ENCODE peak calls at places on chromosomes 13 and 19, in seven cellular contexts. N, M, I, Q, Z, A and F are unnamed samples. For H3K4me1, the result is how much of the 10 kb centered on the place peaks cover.

GRCh38 chr19:49456351-49456750 is 3.3 kb downstream of the ALDH16A1 start:
- DNase-seq in N (no peak), M (no peak), I (peak), Q (no peak), Z (no peak), A (no peak), F (no peak)

GRCh38 chr13:97254809-97255208 is 32.7 kb downstream of the MBNL2 start:
- DNase-seq in N (no peak), M (no peak), I (no peak), Q (no peak), Z (no peak), A (no peak), F (no peak)

GRCh38 chr13:79987761-79988160 is 353.2 kb downstream of the SPRY2 start:
- DNase-seq in N (no peak), M (no peak), I (no peak), Q (no peak), Z (no peak), A (no peak), F (no peak)

GRCh38 chr19:34416021-34416545 is 11.9 kb downstream of the PDCD2L start:
- DNase-seq in N (no peak), M (no peak), I (no peak), Q (no peak), Z (no peak), A (no peak), F (peak)

GRCh38 chr13:111549464-111549863 is 229.0 kb downstream of the TEX29 start:
- DNase-seq in N (no peak), M (no peak), I (no peak), Q (no peak), Z (no peak), A (no peak), F (no peak)

GRCh38 chr13:49649244-49649962 is 21.1 kb downstream of the ARL11 start:
- DNase-seq in N (no peak), M (no peak), I (peak), Q (no peak), Z (no peak), A (no peak), F (no peak)

GRCh38 chr19:8259142-8259921 is 48.8 kb downstream of the CD320 start:
- DNase-seq in N (no peak), M (no peak), I (no peak), Q (no peak), Z (peak), A (no peak), F (no peak)

GRCh38 chr13:78598382-78598781 is 5.0 kb downstream of the POU4F1 start:
- DNase-seq in N (no peak), M (no peak), I (no peak), Q (no peak), Z (no peak), A (no peak), F (no peak)

GRCh38 chr13:49694446-49694845 is 3.2 kb upstream of the EBPL start:
- DNase-seq in N (no peak), M (no peak), I (no peak), Q (no peak), Z (no peak), A (no peak), F (no peak)

GRCh38 chr19:19817357-19817756 is 4.2 kb downstream of the ZNF506 start:
- DNase-seq in N (no peak), M (no peak), I (no peak), Q (no peak), Z (no peak), A (no peak), F (no peak)

GRCh38 chr19:32339988-32340874 is 5.2 kb upstream of the ZNF507 start:
- DNase-seq in N (no peak), M (peak), I (peak), Q (peak), Z (peak), A (no peak), F (peak)

GRCh38 chr19:12723643-12724426 is at the start of gene TNPO2:
- DNase-seq in N (no peak), M (peak), I (peak), Q (peak), Z (peak), A (no peak), F (peak)

GRCh38 chr13:112185466-112185865 is 118.5 kb downstream of the SOX1 start:
- DNase-seq in N (no peak), M (no peak), I (no peak), Q (no peak), Z (no peak), A (no peak), F (no peak)

GRCh38 chr13:110326263-110326904 is 19.3 kb downstream of the COL4A2 start:
- DNase-seq in N (no peak), M (no peak), I (no peak), Q (no peak), Z (no peak), A (no peak), F (peak)

GRCh38 chr13:100300708-100301107 is 211.8 kb downstream of the PCCA start:
- DNase-seq in N (no peak), M (no peak), I (no peak), Q (no peak), Z (no peak), A (no peak), F (no peak)

GRCh38 chr13:96243371-96243770 is 153.5 kb downstream of the HS6ST3 start:
- DNase-seq in N (no peak), M (no peak), I (no peak), Q (no peak), Z (no peak), A (no peak), F (no peak)

GRCh38 chr13:112177459-112177858 is 110.5 kb downstream of the SOX1 start:
- DNase-seq in N (no peak), M (no peak), I (no peak), Q (no peak), Z (no peak), A (no peak), F (no peak)

GRCh38 chr13:57582032-57582431 is 49.5 kb upstream of the PCDH17 start:
- DNase-seq in N (no peak), M (no peak), I (no peak), Q (no peak), Z (no peak), A (no peak), F (no peak)

GRCh38 chr19:29831041-29831548 is 19.3 kb downstream of the CCNE1 start:
- DNase-seq in N (no peak), M (no peak), I (no peak), Q (no peak), Z (no peak), A (peak), F (no peak)

GRCh38 chr13:49603318-49603717 is 18.0 kb upstream of the RCBTB1 start:
- DNase-seq in N (no peak), M (no peak), I (no peak), Q (no peak), Z (no peak), A (no peak), F (no peak)

GRCh38 chr19:16051254-16052025 is 24.9 kb upstream of the TPM4 start:
- DNase-seq in N (no peak), M (peak), I (peak), Q (no peak), Z (no peak), A (no peak), F (no peak)

GRCh38 chr13:111204438-111205177 is 89.5 kb downstream of the ARHGEF7 start:
- DNase-seq in N (no peak), M (no peak), I (peak), Q (no peak), Z (no peak), A (no peak), F (peak)

GRCh38 chr19:1862424-1863307 is 713 bp downstream of the KLF16 start:
- DNase-seq in N (no peak), M (peak), I (no peak), Q (peak), Z (peak), A (peak), F (no peak)

GRCh38 chr19:9161427-9161826 is 17.4 kb upstream of the OR7D2 start:
- DNase-seq in N (no peak), M (no peak), I (no peak), Q (no peak), Z (no peak), A (no peak), F (no peak)

GRCh38 chr13:73717632-73718031 is 416.6 kb downstream of the KLF12 start:
- DNase-seq in N (no peak), M (no peak), I (peak), Q (no peak), Z (no peak), A (no peak), F (no peak)

DNA sequence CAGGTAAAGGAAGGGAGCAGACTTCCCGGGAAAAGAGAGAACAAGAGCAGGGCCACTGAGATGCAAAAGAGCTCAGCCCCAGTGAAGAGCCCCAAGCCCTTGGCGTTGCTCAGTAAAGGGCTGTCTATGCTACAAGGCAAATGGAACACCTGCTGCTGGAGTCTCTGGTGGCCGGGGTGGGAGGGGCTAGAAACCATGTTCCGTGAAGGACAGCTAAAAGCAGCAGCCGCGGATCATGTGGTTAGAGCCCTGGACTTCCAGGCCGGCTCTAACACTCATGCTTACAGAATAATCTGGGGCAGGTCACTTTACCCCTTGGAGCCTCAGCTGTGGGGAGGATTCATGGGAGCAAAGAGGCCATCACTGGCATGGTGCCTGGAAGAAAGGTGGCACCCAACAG is 17.8 kb downstream of the POU2F2 start:
- DNase-seq in N (no peak), M (peak), I (no peak), Q (peak), Z (no peak), A (no peak), F (no peak)
- H3K4me1 ChIP-seq in N (under half), M (half or more), I (under half), Q (under half), Z (under half), A (under half), F (under half)

GRCh38 chr19:58328999-58329398 is 2.2 kb downstream of the ZSCAN22 start:
- DNase-seq in N (no peak), M (peak), I (no peak), Q (no peak), Z (no peak), A (no peak), F (no peak)
- TF ChIP-seq CTCF in N (no peak), M (peak), I (no peak), Q (no peak), Z (no peak), A (no peak), F (no peak)

GRCh38 chr13:33205804-33206221 is 79.7 kb downstream of the STARD13 start:
- DNase-seq in N (no peak), M (no peak), I (peak), Q (peak), Z (no peak), A (no peak), F (no peak)

GRCh38 chr13:33206945-33207615 is 78.5 kb downstream of the STARD13 start:
- DNase-seq in N (no peak), M (no peak), I (no peak), Q (no peak), Z (no peak), A (no peak), F (no peak)

GRCh38 chr13:33204130-33204927 is 81.2 kb downstream of the STARD13 start:
- DNase-seq in N (no peak), M (no peak), I (peak), Q (peak), Z (no peak), A (peak), F (no peak)

GRCh38 chr13:33206425-33206824 is 79.1 kb downstream of the STARD13 start:
- DNase-seq in N (no peak), M (no peak), I (no peak), Q (no peak), Z (no peak), A (no peak), F (no peak)

GRCh38 chr13:33205224-33205623 is 80.3 kb downstream of the STARD13 start:
- DNase-seq in N (no peak), M (no peak), I (no peak), Q (no peak), Z (no peak), A (no peak), F (no peak)
- H3K4me3 ChIP-seq in N (peak), M (no peak), I (no peak), Q (no peak), Z (no peak), A (peak), F (peak)

DNA sequence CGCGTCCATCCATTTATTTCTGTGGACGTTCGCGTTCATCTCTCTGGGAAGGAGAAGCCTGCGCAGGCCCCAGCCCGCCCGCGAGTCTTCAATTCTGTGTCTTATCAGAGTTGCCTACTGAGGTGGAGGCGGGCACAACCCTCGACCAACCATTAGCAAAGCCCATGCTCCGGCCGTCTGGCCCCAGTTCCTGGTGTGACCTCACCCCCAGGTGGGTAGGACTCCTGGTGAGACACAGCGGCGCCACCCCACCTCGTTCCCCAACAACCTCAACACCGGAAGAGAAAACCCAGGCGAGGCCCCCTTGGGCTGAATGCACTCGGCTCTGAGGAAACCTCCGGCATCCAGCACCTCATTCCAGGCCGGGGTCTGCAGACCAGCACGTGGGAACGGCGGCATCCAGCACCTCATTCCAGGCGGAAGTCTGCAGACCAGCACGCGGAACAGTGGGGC is 14.7 kb downstream of the ZNF787 start:
- DNase-seq in N (no peak), M (no peak), I (no peak), Q (peak), Z (no peak), A (peak), F (no peak)
- H3K4me1 ChIP-seq in N (half or more), M (under half), I (under half), Q (under half), Z (under half), A (half or more), F (under half)

GRCh38 chr19:4988770-4989251 is 19.9 kb downstream of the KDM4B start:
- DNase-seq in N (no peak), M (no peak), I (peak), Q (no peak), Z (no peak), A (peak), F (peak)

GRCh38 chr19:4991996-4992698 is 23.2 kb downstream of the KDM4B start:
- DNase-seq in N (no peak), M (no peak), I (no peak), Q (no peak), Z (no peak), A (no peak), F (no peak)

GRCh38 chr19:4993683-4994082 is 24.8 kb downstream of the KDM4B start:
- DNase-seq in N (no peak), M (no peak), I (no peak), Q (no peak), Z (no peak), A (no peak), F (no peak)

GRCh38 chr19:4990306-4990705 is 21.4 kb downstream of the KDM4B start:
- DNase-seq in N (no peak), M (no peak), I (no peak), Q (no peak), Z (no peak), A (no peak), F (no peak)

DNA sequence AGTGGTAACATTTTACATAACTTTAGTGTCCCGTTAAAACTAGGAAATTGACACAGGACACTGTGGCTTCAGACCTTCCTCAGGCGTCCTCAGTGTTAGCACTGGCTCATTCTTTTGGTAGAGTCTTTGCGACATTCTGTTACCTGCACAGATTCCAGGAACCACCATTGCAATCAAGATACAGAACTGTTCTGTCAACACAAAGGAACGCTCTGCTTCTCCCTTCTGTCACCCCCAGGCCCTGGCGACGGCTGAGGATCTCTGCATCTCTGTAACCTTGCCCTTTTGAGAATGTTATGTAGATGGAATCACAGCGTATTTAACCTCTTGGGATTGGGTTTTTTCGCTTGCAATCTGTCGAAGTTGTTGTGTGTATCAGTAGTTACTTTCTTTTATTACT is 22.6 kb downstream of the KDM4B start:
- DNase-seq in N (no peak), M (no peak), I (no peak), Q (no peak), Z (no peak), A (no peak), F (no peak)
- TF ChIP-seq CTCF in N (no peak), M (no peak), I (no peak), Q (no peak), Z (no peak), A (no peak), F (no peak)

DNA sequence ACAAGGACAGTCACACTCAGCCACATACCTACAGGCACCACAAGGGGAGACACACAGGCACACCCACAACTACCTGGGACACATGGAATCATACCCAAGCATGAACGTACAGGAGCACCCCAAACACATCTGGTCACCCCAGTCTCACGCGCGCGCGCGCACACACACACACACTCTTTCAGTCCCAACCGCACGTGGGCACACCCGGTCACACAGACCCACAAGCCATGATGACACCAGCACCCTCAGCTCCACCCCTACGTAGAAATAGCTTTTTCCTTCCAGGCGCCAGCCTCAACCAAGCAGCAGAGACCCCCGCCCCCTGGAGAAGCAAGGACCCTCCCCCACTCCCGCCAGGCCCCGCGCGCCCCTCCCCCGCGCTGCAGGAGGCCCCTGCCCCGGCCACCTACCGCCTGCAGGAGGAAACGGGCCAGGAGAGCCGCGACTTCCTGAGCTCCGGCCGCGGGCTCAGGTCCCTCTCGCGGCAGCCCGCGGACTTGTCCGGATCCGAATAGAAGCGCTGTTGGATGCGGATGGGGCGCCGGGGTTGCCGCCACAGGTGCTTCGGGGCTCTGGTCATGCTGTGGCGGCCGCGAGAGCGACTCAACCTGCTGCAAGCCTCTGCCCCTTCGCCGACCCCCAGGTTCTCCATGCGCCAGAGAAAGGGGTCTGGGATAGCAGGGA is 6.4 kb upstream of the PDE4C start:
- DNase-seq in N (no peak), M (no peak), I (no peak), Q (no peak), Z (no peak), A (no peak), F (no peak)
- H3K4me3 ChIP-seq in N (no peak), M (no peak), I (peak), Q (no peak), Z (no peak), A (no peak), F (no peak)

DNA sequence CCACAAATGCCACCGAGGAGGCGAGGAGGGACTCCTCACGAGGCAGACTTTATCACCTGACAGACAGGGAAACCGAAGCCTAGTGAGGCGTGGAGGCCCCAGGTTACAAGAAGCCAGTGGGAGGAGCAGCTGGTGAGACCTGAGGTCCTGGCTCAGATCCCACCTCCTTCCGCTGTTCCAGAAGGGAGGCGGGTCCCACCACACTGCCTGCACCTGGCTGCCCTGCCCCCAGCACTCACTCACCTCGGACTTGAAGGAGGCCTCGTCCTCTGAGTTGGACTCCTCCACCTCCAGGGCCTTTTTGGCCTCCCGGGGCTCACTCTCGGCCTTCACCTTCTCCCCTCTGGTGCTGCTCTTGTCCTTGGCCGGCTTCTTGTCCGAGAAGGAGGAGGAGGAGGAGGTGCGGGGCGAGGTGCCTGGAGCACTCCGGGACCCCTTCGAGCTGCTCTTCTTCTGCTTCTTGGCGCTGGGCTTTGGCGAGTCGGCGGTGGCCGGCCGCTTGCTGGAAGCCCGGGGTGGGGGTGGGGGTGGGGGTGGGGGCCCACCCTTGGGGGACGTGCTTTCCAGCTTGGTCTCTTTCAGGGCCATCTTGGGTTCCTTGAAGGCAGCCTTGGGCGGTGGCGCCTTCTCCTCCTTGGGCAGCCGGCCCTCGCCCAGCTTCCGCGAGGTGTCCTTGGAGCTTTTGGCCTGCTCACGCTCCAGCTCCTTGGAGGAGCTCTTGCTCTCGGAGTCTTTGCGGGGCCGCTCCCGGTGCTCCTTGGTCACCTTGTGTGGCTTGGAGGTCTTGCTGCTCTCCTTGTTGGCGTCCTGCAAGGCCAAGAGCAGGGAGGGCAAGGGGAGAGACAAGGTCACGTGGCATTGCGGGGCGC is 57.7 kb downstream of the MLLT1 start:
- DNase-seq in N (no peak), M (no peak), I (no peak), Q (no peak), Z (no peak), A (no peak), F (no peak)
- H3K4me1 ChIP-seq in N (half or more), M (under half), I (under half), Q (under half), Z (under half), A (half or more), F (under half)